ENCODE peak calls at places on chromosomes 5 and 9, in six cellular contexts. C is retinal pigment epithelial cell, O is skeletal muscle cell, X is psoas muscle, H is H7, K is astrocyte. E is an unnamed sample.
A peak's percentile ranks its signal among the peaks of the same experiment; 100 is the strongest.

GRCh38 chr9:100277166-100277979 is 75.4 kb downstream of the TEX10 start:
- DNase-seq in C (no peak), O (peak; percentile 47), X (no peak), H (no peak), K (peak; percentile 36), E (no peak)

GRCh38 chr5:143016777-143017374 is 246.7 kb downstream of the ARHGAP26 start:
- DNase-seq in C (no peak), O (no peak), X (no peak), H (peak; percentile 55), K (peak; percentile 44), E (no peak)

GRCh38 chr9:129262261-129262660 is 84.2 kb upstream of the IER5L start:
- DNase-seq in C (no peak), O (no peak), X (peak; percentile 8), H (no peak), K (no peak), E (no peak)

GRCh38 chr5:131997026-131997726 is 14.3 kb downstream of the ACSL6 start:
- DNase-seq in C (no peak), O (no peak), X (no peak), H (no peak), K (no peak), E (no peak)

GRCh38 chr5:172370237-172370640 is 84.1 kb downstream of the SH3PXD2B start:
- DNase-seq in C (no peak), O (no peak), X (no peak), H (no peak), K (no peak), E (no peak)

GRCh38 chr9:85900504-85901201 is 40.3 kb upstream of the NAA35 start:
- DNase-seq in C (peak; percentile 2), O (peak; percentile 1), X (no peak), H (peak; percentile 59), K (peak; percentile 4), E (no peak)

GRCh38 chr5:142506046-142506445 is 179.8 kb downstream of the FGF1 start:
- DNase-seq in C (no peak), O (no peak), X (no peak), H (no peak), K (peak; percentile 75), E (no peak)

GRCh38 chr9:108180511-108180910 is 675.3 kb downstream of the ACTL7B start:
- DNase-seq in C (no peak), O (no peak), X (peak; percentile 52), H (no peak), K (no peak), E (no peak)

GRCh38 chr5:117455236-117456233 is 880.9 kb upstream of the SEMA6A start:
- DNase-seq in C (no peak), O (no peak), X (peak; percentile 23), H (no peak), K (no peak), E (no peak)

GRCh38 chr5:173474881-173475287 is 141.6 kb downstream of the BOD1 start:
- DNase-seq in C (no peak), O (no peak), X (no peak), H (no peak), K (peak; percentile 80), E (no peak)

GRCh38 chr9:124890179-124890578 is 28.2 kb downstream of the ARPC5L start:
- DNase-seq in C (no peak), O (no peak), X (no peak), H (no peak), K (no peak), E (no peak)

GRCh38 chr5:4182144-4182543 is 586.5 kb downstream of the IRX1 start:
- DNase-seq in C (no peak), O (no peak), X (no peak), H (no peak), K (no peak), E (no peak)

GRCh38 chr9:105146677-105147076 is 97.8 kb upstream of the SLC44A1 start:
- DNase-seq in C (no peak), O (no peak), X (no peak), H (no peak), K (no peak), E (no peak)

GRCh38 chr9:114674798-114675554 is 7.0 kb downstream of the TEX48 start:
- DNase-seq in C (no peak), O (no peak), X (no peak), H (no peak), K (peak; percentile 56), E (no peak)

GRCh38 chr5:538271-538771 is 14.1 kb upstream of the SLC9A3 start:
- DNase-seq in C (no peak), O (no peak), X (peak; percentile 34), H (no peak), K (no peak), E (no peak)

GRCh38 chr5:21094619-21095018 is 1106.6 kb upstream of the CDH18 start:
- DNase-seq in C (no peak), O (no peak), X (no peak), H (no peak), K (no peak), E (no peak)

GRCh38 chr9:69180670-69181069 is 6.6 kb downstream of the TJP2 start:
- DNase-seq in C (peak; percentile 82), O (peak; percentile 91), X (no peak), H (no peak), K (peak; percentile 99), E (no peak)

GRCh38 chr5:72338810-72339209 is 18.6 kb downstream of the PTCD2 start:
- DNase-seq in C (no peak), O (no peak), X (no peak), H (no peak), K (no peak), E (no peak)

GRCh38 chr9:87604886-87605588 is 107.4 kb downstream of the DAPK1 start:
- DNase-seq in C (no peak), O (no peak), X (no peak), H (no peak), K (no peak), E (no peak)

GRCh38 chr9:37412431-37413151 is 9.9 kb upstream of the GRHPR start:
- DNase-seq in C (peak; percentile 73), O (peak; percentile 28), X (peak; percentile 81), H (peak; percentile 60), K (peak; percentile 35), E (no peak)

GRCh38 chr5:83742089-83742488 is 21.4 kb upstream of the HAPLN1 start:
- DNase-seq in C (no peak), O (no peak), X (no peak), H (no peak), K (no peak), E (no peak)

GRCh38 chr5:115895821-115896220 is 54.1 kb downstream of the AP3S1 start:
- DNase-seq in C (no peak), O (no peak), X (no peak), H (no peak), K (peak; percentile 47), E (no peak)

GRCh38 chr9:135023389-135023788 is 64.1 kb upstream of the OLFM1 start:
- DNase-seq in C (no peak), O (peak; percentile 2), X (peak; percentile 33), H (no peak), K (peak; percentile 2), E (no peak)

GRCh38 chr5:17219006-17219422 is 1.6 kb downstream of the BASP1 start:
- DNase-seq in C (no peak), O (no peak), X (no peak), H (peak; percentile 89), K (no peak), E (peak; percentile 61)

GRCh38 chr9:101333490-101333889 is 51.3 kb downstream of the BAAT start:
- DNase-seq in C (no peak), O (no peak), X (no peak), H (no peak), K (no peak), E (no peak)

GRCh38 chr9:70617033-70617432 is 202.6 kb upstream of the KLF9 start:
- DNase-seq in C (no peak), O (no peak), X (peak; percentile 73), H (no peak), K (no peak), E (no peak)

GRCh38 chr9:2173170-2173569 is 158.0 kb downstream of the SMARCA2 start:
- DNase-seq in C (no peak), O (no peak), X (no peak), H (no peak), K (no peak), E (no peak)

GRCh38 chr5:124057815-124058231 is 545.8 kb downstream of the CSNK1G3 start:
- DNase-seq in C (no peak), O (no peak), X (no peak), H (no peak), K (no peak), E (no peak)
- H3K4me3 ChIP-seq in C (no peak overlapping the region), O (no peak overlapping the region), X (peak overlapping the region; percentile 9), H (no peak overlapping the region), K (no peak overlapping the region), E (peak overlapping the region; percentile 30)

GRCh38 chr9:137744632-137745183 is 125.9 kb downstream of the EHMT1 start:
- DNase-seq in C (no peak), O (no peak), X (no peak), H (no peak), K (no peak), E (peak; percentile 60)
- H3K4me3 ChIP-seq in C (no peak overlapping the region), O (no peak overlapping the region), X (no peak overlapping the region), H (no peak overlapping the region), K (no peak overlapping the region), E (no peak overlapping the region)

GRCh38 chr9:137295313-137296213 is 6.5 kb downstream of the NRARP start:
- DNase-seq in C (no peak), O (no peak), X (no peak), H (peak; percentile 98), K (no peak), E (peak; percentile 65)
- H3K4me3 ChIP-seq in C (peak overlapping the region; percentile 21), O (no peak overlapping the region), X (peak overlapping the region; percentile 59), H (peak overlapping the region; percentile 36), K (peak overlapping the region; percentile 5), E (peak overlapping the region; percentile 33)

GRCh38 chr5:43572357-43572756 is 15.5 kb upstream of the PAIP1 start:
- DNase-seq in C (no peak), O (no peak), X (no peak), H (no peak), K (peak; percentile 25), E (no peak)

GRCh38 chr5:43569236-43569635 is 12.4 kb upstream of the PAIP1 start:
- DNase-seq in C (no peak), O (no peak), X (no peak), H (no peak), K (no peak), E (no peak)

GRCh38 chr5:43571237-43571636 is 14.4 kb upstream of the PAIP1 start:
- DNase-seq in C (no peak), O (no peak), X (no peak), H (no peak), K (no peak), E (no peak)

GRCh38 chr5:43573058-43573457 is 16.2 kb upstream of the PAIP1 start:
- DNase-seq in C (no peak), O (peak; percentile 35), X (no peak), H (no peak), K (peak; percentile 22), E (no peak)

GRCh38 chr5:43570487-43571158 is 13.7 kb upstream of the PAIP1 start:
- DNase-seq in C (no peak), O (no peak), X (no peak), H (no peak), K (no peak), E (no peak)
- H3K4me3 ChIP-seq in C (no peak overlapping the region), O (no peak overlapping the region), X (peak overlapping the region; percentile 36), H (no peak overlapping the region), K (no peak overlapping the region), E (no peak overlapping the region)

DNA sequence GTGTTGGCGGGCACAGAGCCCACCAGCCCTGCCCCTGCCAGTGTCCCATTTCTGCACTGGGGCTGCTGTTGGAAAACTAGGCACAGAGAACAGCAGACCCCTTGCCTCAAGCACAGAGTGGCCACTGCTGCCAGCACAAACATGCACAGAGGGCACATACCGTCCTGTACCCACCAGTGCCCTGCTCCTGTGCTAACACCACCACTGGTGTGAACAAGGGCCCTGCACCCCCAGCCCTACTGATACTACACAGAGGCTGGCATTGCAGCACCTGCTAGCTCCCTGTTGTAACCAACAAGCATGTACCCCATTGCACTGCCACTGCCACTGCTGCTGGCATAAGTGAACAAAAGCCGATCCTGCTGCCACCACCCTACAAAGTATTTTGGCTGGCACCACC is 348.0 kb upstream of the MPDZ start:
- DNase-seq in C (no peak), O (no peak), X (no peak), H (no peak), K (no peak), E (no peak)
- H3K4me3 ChIP-seq in C (no peak overlapping the region), O (no peak overlapping the region), X (no peak overlapping the region), H (no peak overlapping the region), K (no peak overlapping the region), E (no peak overlapping the region)